ENCODE peak calls at places on chromosomes 2 and 18, in eight cellular contexts. One of them, this sample, is unnamed.
A peak's percentile ranks its signal among the peaks of the same experiment; 100 is the strongest.

GRCh38 chr2:106104332-106105062 is 89.6 kb downstream of the UXS1 start:
- DNase-seq in GM23248: peak; percentile 70
- DNase-seq in CD8-positive, alpha-beta T cell: peak; percentile 71
- DNase-seq in uterus: no peak
- DNase-seq in kidney: no peak
- DNase-seq in astrocyte: peak; percentile 26
- DNase-seq in A549: peak; percentile 75
- DNase-seq in stomach: peak; percentile 74
- DNase-seq in this sample: no peak

GRCh38 chr18:32208012-32208411 is 18.2 kb downstream of the MEP1B start:
- DNase-seq in GM23248: no peak
- DNase-seq in CD8-positive, alpha-beta T cell: no peak
- DNase-seq in uterus: no peak
- DNase-seq in kidney: no peak
- DNase-seq in astrocyte: no peak
- DNase-seq in A549: no peak
- DNase-seq in stomach: peak; percentile 33
- DNase-seq in this sample: no peak

GRCh38 chr18:49784427-49785185 is 28.7 kb downstream of the ACAA2 start:
- DNase-seq in GM23248: peak; percentile 77
- DNase-seq in CD8-positive, alpha-beta T cell: no peak
- DNase-seq in uterus: no peak
- DNase-seq in kidney: no peak
- DNase-seq in astrocyte: no peak
- DNase-seq in A549: no peak
- DNase-seq in stomach: no peak
- DNase-seq in this sample: no peak

GRCh38 chr2:100260712-100261620 is 61.3 kb downstream of the LONRF2 start:
- DNase-seq in GM23248: peak; percentile 82
- DNase-seq in CD8-positive, alpha-beta T cell: no peak
- DNase-seq in uterus: peak; percentile 86
- DNase-seq in kidney: no peak
- DNase-seq in astrocyte: peak; percentile 63
- DNase-seq in A549: peak; percentile 60
- DNase-seq in stomach: peak; percentile 60
- DNase-seq in this sample: no peak

GRCh38 chr18:8704361-8705279 is 736 bp upstream of the MTCL1 start:
- DNase-seq in GM23248: peak; percentile 96
- DNase-seq in CD8-positive, alpha-beta T cell: peak; percentile 82
- DNase-seq in uterus: peak; percentile 86
- DNase-seq in kidney: peak; percentile 95
- DNase-seq in astrocyte: peak; percentile 78
- DNase-seq in A549: peak; percentile 84
- DNase-seq in stomach: peak; percentile 92
- DNase-seq in this sample: peak; percentile 36

GRCh38 chr18:74281639-74282358 is 10.0 kb downstream of the CYB5A start:
- DNase-seq in GM23248: peak; percentile 48
- DNase-seq in CD8-positive, alpha-beta T cell: no peak
- DNase-seq in uterus: no peak
- DNase-seq in kidney: no peak
- DNase-seq in astrocyte: no peak
- DNase-seq in A549: no peak
- DNase-seq in stomach: no peak
- DNase-seq in this sample: no peak

GRCh38 chr2:150689600-150689999 is 202.1 kb upstream of the RND3 start:
- DNase-seq in GM23248: no peak
- DNase-seq in CD8-positive, alpha-beta T cell: no peak
- DNase-seq in uterus: no peak
- DNase-seq in kidney: no peak
- DNase-seq in astrocyte: no peak
- DNase-seq in A549: no peak
- DNase-seq in stomach: no peak
- DNase-seq in this sample: no peak

GRCh38 chr2:183124222-183124956 is at the start of gene NUP35:
- DNase-seq in GM23248: peak; percentile 97
- DNase-seq in CD8-positive, alpha-beta T cell: peak; percentile 87
- DNase-seq in uterus: peak; percentile 91
- DNase-seq in kidney: peak; percentile 86
- DNase-seq in astrocyte: peak; percentile 79
- DNase-seq in A549: peak; percentile 56
- DNase-seq in stomach: peak; percentile 90
- DNase-seq in this sample: peak; percentile 13

GRCh38 chr2:235692671-235693171 is 198.9 kb downstream of the AGAP1 start:
- DNase-seq in GM23248: no peak
- DNase-seq in CD8-positive, alpha-beta T cell: no peak
- DNase-seq in uterus: no peak
- DNase-seq in kidney: peak; percentile 57
- DNase-seq in astrocyte: no peak
- DNase-seq in A549: no peak
- DNase-seq in stomach: peak; percentile 73
- DNase-seq in this sample: no peak

GRCh38 chr2:9974344-9974743 is 22.9 kb downstream of the GRHL1 start:
- DNase-seq in GM23248: no peak
- DNase-seq in CD8-positive, alpha-beta T cell: no peak
- DNase-seq in uterus: no peak
- DNase-seq in kidney: no peak
- DNase-seq in astrocyte: no peak
- DNase-seq in A549: no peak
- DNase-seq in stomach: no peak
- DNase-seq in this sample: no peak

GRCh38 chr2:140600116-140600515 is 1530.7 kb downstream of the LRP1B start:
- DNase-seq in GM23248: peak; percentile 63
- DNase-seq in CD8-positive, alpha-beta T cell: no peak
- DNase-seq in uterus: no peak
- DNase-seq in kidney: no peak
- DNase-seq in astrocyte: peak; percentile 79
- DNase-seq in A549: no peak
- DNase-seq in stomach: no peak
- DNase-seq in this sample: no peak

GRCh38 chr2:105557021-105557420 is 158.2 kb upstream of the FHL2 start:
- DNase-seq in GM23248: no peak
- DNase-seq in CD8-positive, alpha-beta T cell: no peak
- DNase-seq in uterus: peak; percentile 26
- DNase-seq in kidney: peak; percentile 85
- DNase-seq in astrocyte: no peak
- DNase-seq in A549: no peak
- DNase-seq in stomach: no peak
- DNase-seq in this sample: no peak

GRCh38 chr2:135279209-135279608 is 227.1 kb downstream of the RAB3GAP1 start:
- DNase-seq in GM23248: no peak
- DNase-seq in CD8-positive, alpha-beta T cell: no peak
- DNase-seq in uterus: no peak
- DNase-seq in kidney: no peak
- DNase-seq in astrocyte: no peak
- DNase-seq in A549: no peak
- DNase-seq in stomach: no peak
- DNase-seq in this sample: no peak

GRCh38 chr2:181419124-181419855 is 37.9 kb upstream of the ITGA4 start:
- DNase-seq in GM23248: no peak
- DNase-seq in CD8-positive, alpha-beta T cell: no peak
- DNase-seq in uterus: no peak
- DNase-seq in kidney: no peak
- DNase-seq in astrocyte: no peak
- DNase-seq in A549: no peak
- DNase-seq in stomach: no peak
- DNase-seq in this sample: no peak
- H3K4me3 ChIP-seq in GM23248: no peak overlapping the region
- H3K4me3 ChIP-seq in CD8-positive, alpha-beta T cell: no peak overlapping the region
- H3K4me3 ChIP-seq in uterus: no peak overlapping the region
- H3K4me3 ChIP-seq in kidney: no peak overlapping the region
- H3K4me3 ChIP-seq in astrocyte: no peak overlapping the region
- H3K4me3 ChIP-seq in A549: no peak overlapping the region
- H3K4me3 ChIP-seq in stomach: no peak overlapping the region
- H3K4me3 ChIP-seq in this sample: no peak overlapping the region

DNA sequence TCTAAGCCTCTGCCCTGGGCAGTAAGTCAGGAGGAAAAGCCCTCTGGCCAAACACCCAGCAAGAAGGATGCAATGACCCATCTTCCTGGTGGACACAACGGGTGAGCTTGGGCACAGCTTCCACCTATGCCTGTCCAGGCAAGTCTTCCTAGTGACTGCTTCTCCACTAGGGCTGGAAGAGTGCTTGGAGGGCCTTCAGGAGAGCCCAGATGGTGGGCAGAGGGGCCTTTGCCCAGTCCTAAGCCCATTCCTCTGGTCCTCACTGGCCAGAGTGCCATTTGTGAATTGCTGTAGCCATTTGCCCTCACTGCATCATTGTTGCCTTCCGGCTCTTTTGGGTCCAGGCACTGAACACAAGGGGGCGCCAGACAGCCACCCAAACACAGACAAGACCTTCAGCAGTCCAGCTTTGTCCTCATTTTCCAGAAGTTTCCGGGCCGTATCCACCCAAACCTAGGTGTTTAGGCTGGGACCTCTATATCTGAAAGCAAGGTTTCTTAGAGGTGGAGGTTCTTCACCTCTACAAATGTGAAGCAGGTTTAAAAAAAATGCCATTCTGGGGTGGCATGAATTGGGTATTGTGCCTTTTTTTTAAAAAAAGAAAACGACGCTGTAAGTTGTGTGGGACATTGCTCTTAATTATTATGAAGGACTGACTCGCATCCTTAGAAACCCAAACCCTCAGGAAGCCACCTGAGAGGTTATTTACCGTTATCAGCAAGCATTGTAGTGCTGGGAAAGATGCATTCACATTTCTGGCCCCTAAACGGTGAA is 29.5 kb downstream of the PAX8 start:
- DNase-seq in GM23248: peak; percentile 80
- DNase-seq in CD8-positive, alpha-beta T cell: peak; percentile 74
- DNase-seq in uterus: peak; percentile 71
- DNase-seq in kidney: peak; percentile 84
- DNase-seq in astrocyte: peak; percentile 53
- DNase-seq in A549: peak; percentile 67
- DNase-seq in stomach: peak; percentile 88
- DNase-seq in this sample: no peak
- H3K27ac ChIP-seq in GM23248: no peak overlapping the region
- H3K27ac ChIP-seq in CD8-positive, alpha-beta T cell: no peak overlapping the region
- H3K27ac ChIP-seq in uterus: no peak overlapping the region
- H3K27ac ChIP-seq in kidney: peak overlapping the region; percentile 68
- H3K27ac ChIP-seq in astrocyte: no peak overlapping the region
- H3K27ac ChIP-seq in A549: peak overlapping the region; percentile 97
- H3K27ac ChIP-seq in stomach: no peak overlapping the region
- H3K27ac ChIP-seq in this sample: no peak overlapping the region

DNA sequence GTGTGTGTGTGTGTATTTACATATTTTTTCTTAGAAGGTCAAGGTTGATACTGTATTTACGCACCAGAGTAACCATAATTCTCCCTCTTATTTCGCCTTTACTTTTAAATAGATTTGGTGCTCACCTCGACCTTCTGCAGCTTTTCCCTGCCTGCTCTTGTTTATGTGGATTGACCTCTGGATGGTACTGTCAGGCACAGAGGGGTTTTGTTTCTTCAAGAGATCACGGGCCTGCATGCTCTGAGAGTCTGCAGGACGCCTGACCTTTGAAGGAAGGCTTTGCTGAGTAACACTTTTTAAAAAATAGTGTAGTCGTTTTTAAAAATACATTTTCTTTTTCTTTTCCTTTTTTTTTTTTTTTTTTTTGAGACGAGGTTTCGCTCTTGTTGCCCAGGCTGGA is 18.1 kb upstream of the EFHD1 start:
- DNase-seq in GM23248: no peak
- DNase-seq in CD8-positive, alpha-beta T cell: no peak
- DNase-seq in uterus: no peak
- DNase-seq in kidney: no peak
- DNase-seq in astrocyte: no peak
- DNase-seq in A549: no peak
- DNase-seq in stomach: no peak
- DNase-seq in this sample: no peak
- H3K4me1 ChIP-seq in GM23248: no peaks in the 10 kb centered on the region
- H3K4me1 ChIP-seq in CD8-positive, alpha-beta T cell: no peaks in the 10 kb centered on the region
- H3K4me1 ChIP-seq in uterus: no peaks in the 10 kb centered on the region
- H3K4me1 ChIP-seq in kidney: no peaks in the 10 kb centered on the region
- H3K4me1 ChIP-seq in astrocyte: peaks cover 7% of the 10 kb centered on the region
- H3K4me1 ChIP-seq in A549: peaks cover 2% of the 10 kb centered on the region
- H3K4me1 ChIP-seq in stomach: peaks cover 9% of the 10 kb centered on the region
- H3K4me1 ChIP-seq in this sample: no peaks in the 10 kb centered on the region

DNA sequence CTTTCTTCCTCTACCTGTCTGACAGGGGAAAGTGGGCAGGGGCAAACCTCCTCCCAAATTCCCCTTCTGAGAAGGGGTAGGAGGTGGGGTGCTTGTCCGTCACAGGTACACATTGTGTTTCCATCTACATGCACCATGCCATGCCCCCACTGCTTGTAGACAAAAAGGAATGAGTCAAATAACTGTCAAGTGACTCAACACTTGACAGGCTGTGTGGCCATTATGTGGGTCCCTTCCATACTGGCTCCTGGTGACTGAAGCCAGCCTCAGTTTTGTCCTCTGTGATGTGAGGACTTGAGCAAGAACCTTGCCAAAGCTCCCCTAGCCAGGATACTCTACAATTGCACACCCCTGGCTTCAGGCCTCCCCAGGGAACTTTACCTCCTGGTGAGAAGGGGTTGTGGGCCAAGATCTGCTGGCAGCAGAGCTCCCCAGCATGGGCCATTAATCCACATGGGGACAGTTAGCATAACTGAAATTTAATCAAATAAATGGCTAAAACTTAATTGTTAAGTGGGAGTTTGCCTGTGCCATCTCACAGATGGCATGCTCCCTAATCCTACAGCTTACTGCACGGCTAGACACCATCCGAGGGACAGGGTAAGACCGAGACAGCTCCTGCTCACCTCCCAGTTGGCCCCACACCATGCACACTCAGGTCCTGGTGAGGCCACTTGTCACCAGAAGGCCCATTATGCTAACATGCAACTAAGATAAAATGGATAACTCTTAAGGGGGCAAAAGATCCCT is 140.2 kb downstream of the BCL11A start:
- DNase-seq in GM23248: no peak
- DNase-seq in CD8-positive, alpha-beta T cell: no peak
- DNase-seq in uterus: no peak
- DNase-seq in kidney: no peak
- DNase-seq in astrocyte: no peak
- DNase-seq in A549: no peak
- DNase-seq in stomach: no peak
- DNase-seq in this sample: no peak
- H3K4me3 ChIP-seq in GM23248: no peak overlapping the region
- H3K4me3 ChIP-seq in CD8-positive, alpha-beta T cell: no peak overlapping the region
- H3K4me3 ChIP-seq in uterus: no peak overlapping the region
- H3K4me3 ChIP-seq in kidney: no peak overlapping the region
- H3K4me3 ChIP-seq in astrocyte: no peak overlapping the region
- H3K4me3 ChIP-seq in A549: no peak overlapping the region
- H3K4me3 ChIP-seq in stomach: no peak overlapping the region
- H3K4me3 ChIP-seq in this sample: no peak overlapping the region